ENCODE peak calls at places on chromosomes 4 and X, in four cellular contexts. M, A, P and S are unnamed samples.

GRCh38 chr4:71587995-71588394 is 195.9 kb downstream of the GC start:
- DNase-seq in M (no peak), P (no peak), A (no peak), S (no peak)

GRCh38 chr4:169665039-169665732 is 44.8 kb downstream of the CLCN3 start:
- DNase-seq in A (no peak), M (no peak), P (no peak), S (no peak)

GRCh38 chr4:48902266-48902665 is 4.3 kb downstream of the OCIAD2 start:
- DNase-seq in M (peak), A (no peak), P (peak), S (no peak)

GRCh38 chrX:24282381-24283121 is 31.3 kb downstream of the SUPT20HL2 start:
- DNase-seq in A (peak), P (peak), M (no peak), S (no peak)

GRCh38 chr4:180726611-180727010 is 1516.6 kb upstream of the TENM3 start:
- DNase-seq in M (no peak), P (no peak), A (no peak), S (no peak)

GRCh38 chr4:74095886-74096264 is 3.1 kb downstream of the CXCL2 start:
- DNase-seq in P (peak), M (no peak), A (no peak), S (no peak)

GRCh38 chrX:48468247-48468671 is 1.8 kb downstream of the SLC38A5 start:
- DNase-seq in A (peak), P (no peak), M (no peak), S (no peak)

GRCh38 chrX:77009691-77010090 is 437.5 kb upstream of the FGF16 start:
- DNase-seq in P (peak), A (no peak), M (peak), S (peak)

GRCh38 chr4:6441758-6442157 is 30.7 kb downstream of the PPP2R2C start:
- DNase-seq in A (peak), M (no peak), P (no peak), S (no peak)

GRCh38 chrX:147877726-147878125 is 34.0 kb upstream of the FMR1 start:
- DNase-seq in A (no peak), M (no peak), P (no peak), S (no peak)

GRCh38 chr4:114217150-114217817 is 237.8 kb upstream of the ARSJ start:
- DNase-seq in M (no peak), P (no peak), A (no peak), S (no peak)

GRCh38 chrX:10197597-10198210 is 40.9 kb downstream of the CLCN4 start:
- DNase-seq in M (no peak), P (peak), A (no peak), S (no peak)

GRCh38 chrX:34371740-34372139 is 239.6 kb upstream of the FAM47A start:
- DNase-seq in M (no peak), A (no peak), P (peak), S (no peak)

GRCh38 chr4:48173055-48173991 is 39.3 kb upstream of the TXK start:
- DNase-seq in P (peak), A (no peak), M (peak), S (peak)

GRCh38 chr4:68451246-68452211 is 4.3 kb downstream of the TMPRSS11E start:
- DNase-seq in P (no peak), A (peak), M (peak), S (no peak)

GRCh38 chr4:176778491-176778890 is 14.2 kb downstream of the VEGFC start:
- DNase-seq in A (no peak), P (peak), M (peak), S (peak)

GRCh38 chr4:159608434-159608833 is 505.6 kb downstream of the RAPGEF2 start:
- DNase-seq in A (no peak), M (peak), P (no peak), S (peak)

GRCh38 chr4:183610033-183610432 is 49.0 kb downstream of the RWDD4 start:
- DNase-seq in A (no peak), M (no peak), P (peak), S (no peak)

GRCh38 chrX:103817502-103817901 is 14.6 kb downstream of the RAB9B start:
- DNase-seq in P (peak), M (peak), A (peak), S (no peak)

GRCh38 chr4:147739239-147739823 is 7.4 kb downstream of the ARHGAP10 start:
- DNase-seq in M (no peak), P (no peak), A (no peak), S (no peak)

GRCh38 chr4:134544303-134544761 is 342.7 kb upstream of the PABPC4L start:
- DNase-seq in P (peak), M (peak), A (no peak), S (peak)

GRCh38 chrX:55111578-55112254 is 22.9 kb downstream of the PAGE2 start:
- DNase-seq in M (no peak), A (no peak), P (no peak), S (no peak)

GRCh38 chr4:55184600-55185523 is 59.5 kb upstream of the KDR start:
- DNase-seq in A (peak), P (peak), M (peak), S (no peak)

GRCh38 chr4:168449740-168450442 is 30.4 kb downstream of the DDX60L start:
- DNase-seq in A (no peak), M (peak), P (peak), S (no peak)

GRCh38 chr4:168689791-168690190 is 192.9 kb downstream of the PALLD start:
- DNase-seq in P (no peak), A (no peak), M (no peak), S (no peak)

GRCh38 chrX:115576676-115577075 is 15.7 kb downstream of the PLS3 start:
- DNase-seq in A (no peak), M (no peak), P (no peak), S (no peak)

GRCh38 chr4:43757147-43757546 is 691.5 kb downstream of the KCTD8 start:
- DNase-seq in M (no peak), A (no peak), P (peak), S (peak)

GRCh38 chr4:2009651-2010233 is 968 bp upstream of the NELFA start:
- DNase-seq in A (peak), M (peak), P (peak), S (peak)

GRCh38 chr4:78809295-78809694 is 33.1 kb downstream of the BMP2K start:
- DNase-seq in P (no peak), A (no peak), M (no peak), S (no peak)

GRCh38 chrX:14504960-14505538 is 24.3 kb upstream of the GLRA2 start:
- DNase-seq in M (peak), A (no peak), P (no peak), S (no peak)

GRCh38 chrX:138775501-138775900 is 64.0 kb upstream of the FGF13 start:
- DNase-seq in P (peak), M (peak), A (peak), S (no peak)

GRCh38 chr4:168440442-168441264 is 39.6 kb downstream of the DDX60L start:
- DNase-seq in M (peak), A (no peak), P (peak), S (no peak)

GRCh38 chr4:170979736-170980135 is 833.5 kb upstream of the GALNTL6 start:
- DNase-seq in A (peak), M (no peak), P (no peak), S (no peak)

GRCh38 chr4:82380831-82381230 is 7.0 kb upstream of the HNRNPD start:
- DNase-seq in M (no peak), A (no peak), P (no peak), S (no peak)
- H3K4me3 ChIP-seq in M (no peak), A (no peak), P (no peak), S (no peak)

DNA sequence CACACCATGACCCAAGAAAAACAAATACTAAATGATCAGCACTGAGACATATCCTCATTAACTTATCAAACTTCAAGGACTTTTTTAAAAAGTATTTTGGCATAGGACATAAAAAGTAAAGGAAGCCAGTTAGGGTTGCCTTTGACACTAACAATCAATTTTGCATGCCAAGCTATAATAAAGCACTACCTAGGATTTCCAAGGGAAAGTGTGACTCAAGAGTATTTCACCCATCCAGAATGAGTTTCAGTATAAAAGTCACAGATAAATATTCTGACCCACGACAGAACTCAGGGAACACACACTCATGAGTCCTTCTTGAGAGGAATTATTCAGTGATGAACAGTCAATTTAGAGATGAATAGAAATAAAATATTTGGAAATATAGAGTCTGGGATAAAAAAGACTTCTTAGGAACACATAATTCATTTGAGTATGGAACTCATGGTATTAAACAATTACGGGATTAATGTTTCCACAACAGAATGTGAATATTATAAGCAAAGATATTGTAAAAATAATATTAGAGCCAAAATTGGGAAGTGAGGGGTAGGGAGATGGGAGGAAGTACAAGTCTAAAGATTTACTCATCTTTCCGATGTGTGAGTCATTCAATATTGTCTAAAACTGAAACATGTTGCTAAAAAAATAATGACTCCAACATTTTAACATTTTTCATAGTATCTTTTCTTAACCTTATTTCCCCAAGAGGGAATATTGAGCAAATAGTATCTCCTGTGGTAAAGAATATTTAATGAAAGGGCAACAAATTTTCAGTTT is 143.5 kb upstream of the LNX1 start:
- DNase-seq in A (no peak), P (peak), M (peak), S (no peak)
- H3K4me3 ChIP-seq in A (no peak), P (peak), M (peak), S (no peak)

GRCh38 chr4:102625232-102625930 is 124.2 kb downstream of the NFKB1 start:
- DNase-seq in P (peak), A (peak), M (peak), S (no peak)
- H3K4me3 ChIP-seq in P (no peak), A (no peak), M (no peak), S (no peak)

GRCh38 chrX:153885208-153885787 is 675 bp downstream of the L1CAM start:
- DNase-seq in A (peak), M (no peak), P (no peak), S (no peak)

GRCh38 chrX:153882086-153882498 is 3.9 kb downstream of the L1CAM start:
- DNase-seq in P (no peak), A (peak), M (no peak), S (no peak)

GRCh38 chrX:153884136-153885076 is 1.6 kb downstream of the L1CAM start:
- DNase-seq in M (peak), A (no peak), P (no peak), S (no peak)

GRCh38 chrX:153882557-153882956 is 3.4 kb downstream of the L1CAM start:
- DNase-seq in P (no peak), M (no peak), A (no peak), S (no peak)

DNA sequence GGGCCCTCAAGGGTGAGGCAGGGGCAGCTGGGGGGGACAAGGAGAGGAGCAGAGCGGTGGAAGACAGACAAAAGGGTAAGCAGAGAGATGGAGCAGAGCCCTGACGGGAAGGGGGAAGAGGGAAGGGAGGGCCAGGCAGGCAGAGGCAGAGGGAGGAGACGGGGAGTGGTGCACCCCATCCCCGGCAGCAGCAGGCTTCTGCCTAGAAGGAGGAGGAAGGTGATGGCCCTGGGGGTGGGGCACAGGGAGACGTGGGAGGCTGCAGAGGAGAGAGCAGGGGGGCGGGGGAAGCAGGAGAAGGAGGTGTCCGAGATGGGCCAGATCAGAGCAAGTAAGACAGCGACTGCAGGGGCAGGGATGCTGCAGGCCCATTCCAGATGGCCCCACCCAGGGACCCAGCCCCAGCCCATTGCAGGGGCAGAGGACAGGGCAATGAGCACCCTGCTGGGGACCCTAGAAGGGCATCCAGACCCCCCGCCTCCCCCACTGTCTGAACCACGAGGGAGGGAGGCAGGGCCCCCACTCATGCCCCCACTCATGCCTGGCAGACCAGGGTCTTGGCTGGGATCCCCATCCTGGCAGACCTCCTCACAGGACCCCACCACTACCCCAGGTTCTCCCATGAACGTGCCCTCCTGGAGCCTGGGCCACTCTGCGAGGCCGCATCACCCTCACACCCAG is 2.7 kb downstream of the L1CAM start:
- DNase-seq in A (no peak), M (no peak), P (no peak), S (no peak)
- H3K4me3 ChIP-seq in A (no peak), M (no peak), P (no peak), S (no peak)

DNA sequence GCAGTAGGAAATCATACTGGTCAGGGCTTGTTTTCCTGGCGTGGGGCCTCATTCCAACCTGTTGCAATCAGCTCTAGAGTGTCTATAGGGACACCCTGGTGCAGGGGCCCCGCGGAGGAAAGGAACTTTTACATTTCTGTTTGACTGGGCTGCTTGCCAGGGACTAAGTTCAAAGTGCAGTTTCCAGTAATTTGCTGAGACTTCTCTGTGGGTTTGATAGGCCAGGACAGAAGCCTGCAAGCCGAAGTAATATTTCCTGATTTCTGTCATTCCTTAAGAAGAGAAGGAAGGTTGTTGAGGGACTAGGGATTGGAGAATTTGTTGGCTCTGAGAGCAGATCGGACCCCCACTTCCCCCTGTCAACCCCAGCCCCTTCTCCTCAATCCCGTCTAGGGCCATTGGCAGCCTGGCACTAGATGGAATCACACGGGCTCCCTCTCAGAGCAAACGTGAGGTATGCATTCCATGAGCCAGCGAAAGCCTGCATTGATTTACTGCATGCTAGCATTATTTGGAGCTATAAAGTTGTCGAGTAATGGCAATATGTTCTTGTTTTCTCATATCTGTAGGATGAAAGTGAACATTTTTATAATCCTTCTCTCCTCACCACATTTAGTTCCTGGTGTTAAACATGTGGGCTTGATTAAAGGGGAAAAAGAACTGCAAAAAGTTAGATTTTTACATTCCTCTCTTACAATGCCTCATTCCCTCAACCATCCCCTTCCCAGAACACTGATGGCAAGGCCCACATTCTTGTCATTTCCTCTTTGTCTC is 159.1 kb downstream of the SPRY1 start:
- DNase-seq in M (peak), P (peak), A (no peak), S (peak)
- H3K4me3 ChIP-seq in M (no peak), P (no peak), A (no peak), S (no peak)

GRCh38 chr4:106495498-106495897 is 126.9 kb upstream of the GIMD1 start:
- DNase-seq in P (peak), A (no peak), M (no peak), S (no peak)

GRCh38 chr4:106494066-106494465 is 125.5 kb upstream of the GIMD1 start:
- DNase-seq in M (peak), A (no peak), P (no peak), S (no peak)

GRCh38 chr4:106496066-106496465 is 127.5 kb upstream of the GIMD1 start:
- DNase-seq in M (no peak), P (no peak), A (no peak), S (no peak)

GRCh38 chr4:106502106-106502699 is 133.6 kb upstream of the GIMD1 start:
- DNase-seq in M (peak), P (peak), A (peak), S (peak)

DNA sequence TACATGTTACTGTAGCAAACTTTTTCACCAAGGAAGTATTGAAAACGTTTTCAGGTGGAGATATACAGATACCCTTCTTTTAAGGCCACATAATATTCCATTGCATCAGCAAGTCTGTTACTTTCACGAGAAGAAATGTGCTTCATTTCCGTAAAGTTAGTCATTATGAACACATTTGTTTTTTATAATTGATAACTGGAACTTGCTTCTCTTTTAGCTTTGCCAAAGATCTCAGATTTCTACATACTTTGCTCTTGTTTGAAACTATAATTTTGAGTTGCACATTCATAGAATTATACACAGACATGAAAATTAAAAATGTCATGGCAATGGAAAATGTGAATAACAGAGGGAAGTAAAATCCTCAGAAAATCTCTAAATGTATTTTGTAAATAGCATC is 128.7 kb upstream of the GIMD1 start:
- DNase-seq in P (no peak), A (no peak), M (no peak), S (no peak)
- H3K4me3 ChIP-seq in P (no peak), A (no peak), M (no peak), S (no peak)